ENCODE peak calls at places on chromosomes 6 and 20, in nine cellular contexts. I is A673, P is type B pancreatic cell, C is MM.1S, W is AG09309, J is cardiac fibroblast, E is LNCaP clone FGC, A is H1, K is body of pancreas. B is an unnamed sample.

GRCh38 chr6:75436869-75437268 is 56.7 kb downstream of the FILIP1 start:
- DNase-seq in E (peak; percentile 2), W (no peak), P (no peak), J (peak; percentile 35), A (no peak), I (no peak), C (no peak), K (peak; percentile 9), B (no peak)

GRCh38 chr6:166538297-166539010 is 48.0 kb downstream of the RAMACL start:
- DNase-seq in W (no peak), J (no peak), K (no peak), P (no peak), C (no peak), I (no peak), A (no peak), E (no peak), B (no peak)

GRCh38 chr6:144722214-144722737 is 437.1 kb downstream of the UTRN start:
- DNase-seq in A (no peak), W (peak; percentile 16), J (peak; percentile 4), C (no peak), P (no peak), I (no peak), K (no peak), E (no peak), B (no peak)

GRCh38 chr20:59016795-59017492 is 2.3 kb upstream of the TUBB1 start:
- DNase-seq in P (peak; percentile 36), I (no peak), C (no peak), J (peak; percentile 19), E (no peak), W (no peak), K (no peak), A (no peak), B (no peak)

GRCh38 chr6:140538926-140539325 is 1164.5 kb upstream of the CITED2 start:
- DNase-seq in I (no peak), W (no peak), J (no peak), A (no peak), K (no peak), E (no peak), C (no peak), P (no peak), B (no peak)

GRCh38 chr6:98904096-98904495 is 43.6 kb downstream of the FBXL4 start:
- DNase-seq in C (no peak), W (no peak), I (peak; percentile 4), J (peak; percentile 32), K (no peak), A (no peak), E (no peak), P (no peak), B (no peak)

GRCh38 chr6:90982051-90982450 is 395.2 kb upstream of the MAP3K7 start:
- DNase-seq in C (no peak), E (no peak), I (no peak), A (no peak), K (no peak), J (no peak), P (no peak), W (no peak), B (no peak)

GRCh38 chr6:127058027-127058426 is 60.4 kb upstream of the RSPO3 start:
- DNase-seq in W (no peak), A (no peak), K (no peak), E (no peak), C (no peak), P (no peak), J (peak; percentile 15), I (peak; percentile 30), B (no peak)

GRCh38 chr6:102525336-102525735 is 1131.8 kb downstream of the GRIK2 start:
- DNase-seq in I (no peak), J (no peak), C (no peak), P (no peak), W (no peak), E (no peak), K (no peak), A (no peak), B (no peak)

GRCh38 chr20:20237093-20237959 is 130.6 kb upstream of the INSM1 start:
- DNase-seq in I (peak; percentile 57), A (peak; percentile 65), W (no peak), K (peak; percentile 49), C (peak; percentile 69), P (no peak), E (no peak), J (peak; percentile 42), B (peak; percentile 53)

GRCh38 chr20:50533061-50533460 is 22.9 kb downstream of the PTPN1 start:
- DNase-seq in J (no peak), I (no peak), A (no peak), C (no peak), E (no peak), P (no peak), K (no peak), W (no peak), B (no peak)

GRCh38 chr6:79657238-79657637 is 26.1 kb downstream of the SH3BGRL2 start:
- DNase-seq in P (no peak), E (no peak), A (no peak), C (no peak), W (no peak), I (no peak), K (no peak), J (no peak), B (no peak)

GRCh38 chr6:106913111-106913510 is 61.4 kb downstream of the CD24 start:
- DNase-seq in K (no peak), A (no peak), J (no peak), I (no peak), C (no peak), E (peak; percentile 95), W (no peak), P (no peak), B (no peak)

GRCh38 chr6:106913676-106914280 is 60.8 kb downstream of the CD24 start:
- DNase-seq in W (no peak), A (no peak), I (no peak), C (no peak), J (no peak), K (no peak), E (no peak), P (no peak), B (no peak)

GRCh38 chr6:106908386-106908840 is 66.1 kb downstream of the CD24 start:
- DNase-seq in C (no peak), E (no peak), J (no peak), K (no peak), P (no peak), I (peak; percentile 45), W (no peak), A (no peak), B (no peak)

GRCh38 chr6:106907754-106908153 is 66.8 kb downstream of the CD24 start:
- DNase-seq in E (no peak), I (no peak), K (no peak), P (no peak), A (no peak), J (no peak), C (no peak), W (no peak), B (no peak)

DNA sequence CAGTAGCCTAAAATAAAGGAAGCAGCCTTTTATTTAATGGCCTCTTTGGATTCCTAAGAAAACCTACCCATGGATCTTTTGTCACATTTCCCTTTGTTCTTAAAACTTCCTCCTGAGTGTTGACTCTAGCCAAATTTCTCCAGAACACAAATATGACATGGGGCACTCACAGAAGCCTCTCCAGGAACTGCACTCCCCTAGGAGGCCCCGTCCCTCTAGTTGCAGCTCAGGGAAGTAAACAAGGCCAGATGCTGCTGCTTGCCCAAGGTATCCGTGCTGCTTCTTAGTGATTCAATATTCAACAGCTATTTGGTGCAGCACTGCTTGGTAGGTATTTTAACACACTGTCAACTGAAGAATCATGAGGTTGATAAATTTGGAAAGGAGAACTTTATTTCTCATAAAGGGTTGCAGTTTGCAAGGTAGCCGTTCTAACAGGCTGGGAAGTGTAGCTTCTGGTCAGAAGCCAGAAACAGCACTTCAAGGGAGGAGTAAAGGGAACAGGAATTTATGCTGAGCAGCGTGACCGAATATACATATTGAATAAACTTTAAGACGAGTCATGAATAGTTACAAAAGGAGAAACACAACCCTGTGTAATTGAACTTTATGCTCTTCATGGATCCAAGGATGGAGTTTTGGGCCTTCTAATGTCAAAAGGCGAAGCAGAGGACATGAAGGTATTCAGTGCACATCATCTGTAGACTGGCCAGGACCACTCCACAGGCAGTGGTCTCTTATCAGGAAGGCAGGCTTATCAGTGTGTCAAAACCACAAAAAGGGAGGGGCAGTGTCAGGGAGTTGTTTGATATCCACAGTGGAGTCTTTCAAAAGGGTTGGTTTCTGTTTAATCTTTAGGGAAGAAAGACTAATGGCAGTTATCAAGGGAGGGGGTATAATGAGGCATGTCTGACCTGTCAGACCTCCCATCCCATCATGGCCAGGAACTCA is 63.3 kb downstream of the CD24 start:
- DNase-seq in E (peak; percentile 32), K (peak; percentile 49), I (no peak), A (no peak), J (no peak), P (no peak), C (no peak), W (no peak), B (peak; percentile 8)
- TF ChIP-seq CTCF in E (no peak), K (no peak), I (no peak), A (no peak), J (no peak), P (no peak), C (no peak), W (no peak), B (no peak)

GRCh38 chr6:87763901-87764300 is 61.9 kb upstream of the AKIRIN2 start:
- DNase-seq in W (no peak), P (no peak), J (no peak), C (no peak), K (no peak), E (no peak), A (no peak), I (no peak), B (no peak)

GRCh38 chr6:87762116-87762515 is 60.1 kb upstream of the AKIRIN2 start:
- DNase-seq in P (no peak), C (no peak), I (no peak), E (no peak), A (no peak), J (peak; percentile 14), K (no peak), W (no peak), B (no peak)

GRCh38 chr6:87766211-87766610 is 64.2 kb upstream of the AKIRIN2 start:
- DNase-seq in J (no peak), A (no peak), C (no peak), P (no peak), I (no peak), K (no peak), E (peak; percentile 6), W (no peak), B (no peak)

GRCh38 chr6:87759491-87760010 is 57.5 kb upstream of the AKIRIN2 start:
- DNase-seq in I (no peak), E (no peak), P (no peak), J (no peak), K (no peak), A (no peak), W (no peak), C (no peak), B (no peak)

GRCh38 chr6:87763276-87763675 is 61.2 kb upstream of the AKIRIN2 start:
- DNase-seq in K (no peak), C (no peak), P (no peak), I (no peak), A (no peak), E (no peak), J (no peak), W (no peak), B (no peak)
- TF ChIP-seq CTCF in K (no peak), C (no peak), P (no peak), I (no peak), A (no peak), E (no peak), J (no peak), W (no peak), B (no peak)

GRCh38 chr6:125584468-125584939 is 164.9 kb upstream of the HEY2 start:
- DNase-seq in J (peak; percentile 11), A (peak; percentile 64), C (no peak), E (peak; percentile 18), I (no peak), W (no peak), P (no peak), K (no peak), B (no peak)
- TF ChIP-seq CTCF in J (no peak), A (peak; percentile 15), C (no peak), E (peak; percentile 20), I (no peak), W (no peak), P (no peak), K (no peak), B (no peak)

GRCh38 chr20:57434390-57434700 is 43.1 kb downstream of the RBM38 start:
- DNase-seq in P (no peak), J (no peak), K (no peak), E (no peak), I (no peak), A (no peak), W (no peak), C (no peak), B (no peak)
- TF ChIP-seq CTCF in P (no peak), J (no peak), K (no peak), E (no peak), I (peak; percentile 32), A (peak; percentile 35), W (no peak), C (peak; percentile 26), B (no peak)

B was measured in endothelial cell.